ENCODE peak calls at places on chromosomes 13 and 19, in ten cellular contexts. G is A549, W is uterus, U is stomach, X is Peyer's patch, C is transverse colon, Q is GM12878, B is breast epithelium, N is heart left ventricle, Y is tibial nerve. A is an unnamed sample.

GRCh38 chr19:49915271-49915670 is 13.7 kb upstream of the ATF5 start:
- DNase-seq in G (no peak), W (no peak), U (no peak), X (no peak), C (no peak), Q (no peak), B (no peak), N (no peak), Y (no peak), A (no peak)

GRCh38 chr19:32814624-32815023 is 54.9 kb downstream of the SLC7A9 start:
- DNase-seq in G (no peak), W (no peak), U (no peak), X (no peak), C (no peak), Q (no peak), B (no peak), N (no peak), Y (no peak), A (no peak)

GRCh38 chr19:584240-585001 is 5.3 kb upstream of the HCN2 start:
- DNase-seq in G (no peak), W (no peak), U (peak), X (peak), C (peak), Q (no peak), B (no peak), N (peak), Y (no peak), A (no peak)

GRCh38 chr19:16897572-16898056 is 8.8 kb downstream of the F2RL3 start:
- DNase-seq in G (no peak), W (peak), U (peak), X (peak), C (peak), Q (no peak), B (no peak), N (no peak), Y (no peak), A (no peak)

GRCh38 chr13:81487151-81487550 is 1146.2 kb upstream of the SPRY2 start:
- DNase-seq in G (no peak), W (no peak), U (no peak), X (no peak), C (no peak), Q (no peak), B (no peak), N (no peak), Y (no peak), A (no peak)

GRCh38 chr13:46759861-46760260 is 37.1 kb downstream of the ESD start:
- DNase-seq in G (no peak), W (no peak), U (no peak), X (no peak), C (peak), Q (no peak), B (no peak), N (no peak), Y (no peak), A (no peak)

GRCh38 chr13:27425151-27425917 is 915 bp downstream of the GTF3A start:
- DNase-seq in G (no peak), W (no peak), U (no peak), X (no peak), C (no peak), Q (no peak), B (no peak), N (no peak), Y (no peak), A (no peak)

GRCh38 chr13:110546933-110547332 is 14.6 kb downstream of the RAB20 start:
- DNase-seq in G (peak), W (peak), U (peak), X (peak), C (peak), Q (no peak), B (peak), N (peak), Y (peak), A (peak)

GRCh38 chr13:73421310-73421912 is 362.6 kb downstream of the KLF5 start:
- DNase-seq in G (no peak), W (no peak), U (peak), X (peak), C (peak), Q (no peak), B (no peak), N (no peak), Y (no peak), A (no peak)

GRCh38 chr19:20254151-20254550 is 87.1 kb downstream of the ZNF486 start:
- DNase-seq in G (no peak), W (no peak), U (no peak), X (no peak), C (no peak), Q (no peak), B (no peak), N (no peak), Y (no peak), A (peak)

GRCh38 chr19:34261335-34262109 is 7.2 kb downstream of the GARRE1 start:
- DNase-seq in G (no peak), W (no peak), U (no peak), X (peak), C (no peak), Q (no peak), B (no peak), N (no peak), Y (no peak), A (no peak)

GRCh38 chr19:48348039-48348438 is 15.7 kb downstream of the TMEM143 start:
- DNase-seq in G (no peak), W (no peak), U (no peak), X (no peak), C (no peak), Q (no peak), B (no peak), N (no peak), Y (no peak), A (peak)

GRCh38 chr19:48344892-48345291 is 18.8 kb downstream of the TMEM143 start:
- DNase-seq in G (no peak), W (no peak), U (no peak), X (no peak), C (no peak), Q (no peak), B (no peak), N (no peak), Y (no peak), A (no peak)

GRCh38 chr19:48342841-48343540 is 17.6 kb downstream of the EMP3 start:
- DNase-seq in G (peak), W (no peak), U (no peak), X (no peak), C (no peak), Q (no peak), B (no peak), N (no peak), Y (no peak), A (no peak)

GRCh38 chr19:48348737-48349136 is 15.0 kb downstream of the TMEM143 start:
- DNase-seq in G (no peak), W (no peak), U (no peak), X (no peak), C (no peak), Q (no peak), B (no peak), N (no peak), Y (no peak), A (no peak)

GRCh38 chr19:48346161-48346560 is 17.6 kb downstream of the TMEM143 start:
- DNase-seq in G (no peak), W (no peak), U (no peak), X (no peak), C (no peak), Q (no peak), B (no peak), N (no peak), Y (no peak), A (no peak)
- H3K27ac ChIP-seq in G (no peak), W (no peak), U (no peak), X (no peak), C (no peak), Q (no peak), B (no peak), N (no peak), Y (no peak), A (no peak)

GRCh38 chr19:30112171-30112570 is 170.1 kb downstream of the URI1 start:
- DNase-seq in G (no peak), W (no peak), U (no peak), X (no peak), C (no peak), Q (no peak), B (no peak), N (peak), Y (no peak), A (no peak)

GRCh38 chr19:30111456-30111855 is 169.4 kb downstream of the URI1 start:
- DNase-seq in G (no peak), W (no peak), U (no peak), X (no peak), C (no peak), Q (no peak), B (no peak), N (peak), Y (no peak), A (no peak)

GRCh38 chr19:30111051-30111450 is 169.0 kb downstream of the URI1 start:
- DNase-seq in G (no peak), W (no peak), U (no peak), X (no peak), C (no peak), Q (no peak), B (no peak), N (no peak), Y (no peak), A (no peak)

GRCh38 chr19:30112666-30113065 is 170.6 kb downstream of the URI1 start:
- DNase-seq in G (no peak), W (no peak), U (no peak), X (no peak), C (no peak), Q (no peak), B (no peak), N (peak), Y (no peak), A (no peak)

DNA sequence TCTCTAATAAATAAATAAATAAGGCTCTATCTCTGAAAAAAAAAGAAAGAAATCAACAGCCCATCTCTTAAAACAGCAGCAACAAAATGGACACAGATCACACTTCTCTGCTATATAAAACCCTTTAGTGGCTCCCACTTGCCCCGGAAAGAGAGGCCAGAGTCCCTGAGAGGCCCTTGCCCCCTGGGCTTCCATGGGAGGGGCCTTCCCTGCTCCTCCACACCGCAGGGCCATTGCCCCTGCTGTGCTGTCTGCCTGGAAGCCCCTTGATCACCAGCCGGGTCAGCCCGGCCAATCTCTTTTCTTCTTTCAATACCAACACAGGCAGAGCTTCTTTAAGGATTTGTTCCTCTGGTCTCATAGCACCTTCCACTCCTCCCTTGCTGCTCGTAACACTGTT is 171.1 kb downstream of the URI1 start:
- DNase-seq in G (no peak), W (no peak), U (no peak), X (no peak), C (no peak), Q (no peak), B (no peak), N (peak), Y (no peak), A (no peak)
- TF ChIP-seq POLR2A in G (no peak), W (no peak), U (no peak), X (no peak), C (no peak), Q (no peak), B (no peak), N (no peak), Y (no peak), A (no peak)

GRCh38 chr13:49602005-49602404 is 16.6 kb upstream of the RCBTB1 start:
- DNase-seq in G (no peak), W (no peak), U (no peak), X (no peak), C (no peak), Q (no peak), B (no peak), N (no peak), Y (no peak), A (no peak)
- H3K27ac ChIP-seq in G (no peak), W (no peak), U (no peak), X (no peak), C (no peak), Q (no peak), B (no peak), N (no peak), Y (no peak), A (no peak)

GRCh38 chr13:79062291-79062690 is 343.8 kb downstream of the RBM26 start:
- DNase-seq in G (no peak), W (no peak), U (no peak), X (no peak), C (no peak), Q (no peak), B (no peak), N (no peak), Y (no peak), A (no peak)
- TF ChIP-seq POLR2A in G (no peak), W (no peak), U (no peak), X (no peak), C (no peak), Q (no peak), B (no peak), N (no peak), Y (no peak), A (no peak)

DNA sequence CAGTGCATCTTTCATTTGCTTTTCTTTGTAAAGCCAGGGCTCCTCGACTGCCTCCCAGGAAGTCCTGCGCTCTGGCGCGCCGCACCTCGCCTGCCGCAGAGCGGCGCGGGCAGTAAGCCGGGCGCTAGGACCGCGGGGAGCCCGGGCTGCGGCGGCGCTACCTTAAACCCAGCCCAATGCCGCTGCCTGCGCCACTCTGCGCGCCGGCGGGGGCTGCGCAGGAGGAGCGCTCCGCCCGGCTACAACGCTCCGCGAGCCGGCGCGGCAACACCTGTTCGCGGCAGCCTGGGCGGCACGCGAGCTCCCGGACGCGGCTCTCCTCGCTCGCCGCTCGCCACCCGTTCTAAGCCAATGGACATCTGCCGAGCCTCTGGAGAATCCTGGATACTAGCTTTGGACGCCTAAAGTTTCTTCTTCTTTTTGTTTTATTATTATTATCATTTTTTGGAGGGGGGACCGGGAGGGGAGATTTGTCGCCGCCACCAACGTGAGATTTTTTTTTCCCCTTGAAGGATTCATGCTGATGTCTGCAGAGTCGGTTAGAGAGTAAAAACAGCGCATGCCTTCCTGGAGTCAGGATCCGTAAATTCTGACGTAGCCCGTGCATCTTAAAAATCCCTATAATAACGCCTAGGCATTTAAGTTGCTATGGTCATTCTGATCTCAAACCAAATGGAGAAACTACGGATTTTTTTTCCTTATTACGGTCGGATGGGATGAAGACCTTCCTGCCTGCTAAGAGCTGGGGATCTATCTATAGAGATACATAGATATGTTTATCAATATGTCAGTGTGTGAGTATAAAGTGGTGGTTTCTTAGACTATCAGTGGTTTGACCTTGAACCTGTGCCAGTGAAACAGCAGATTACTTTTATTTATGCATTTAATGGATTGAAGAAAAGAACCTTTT is at the start of gene FGF9:
- DNase-seq in G (peak), W (peak), U (peak), X (peak), C (peak), Q (peak), B (no peak), N (peak), Y (no peak), A (peak)
- H3K27ac ChIP-seq in G (no peak), W (peak), U (peak), X (peak), C (peak), Q (no peak), B (no peak), N (peak), Y (peak), A (no peak)

DNA sequence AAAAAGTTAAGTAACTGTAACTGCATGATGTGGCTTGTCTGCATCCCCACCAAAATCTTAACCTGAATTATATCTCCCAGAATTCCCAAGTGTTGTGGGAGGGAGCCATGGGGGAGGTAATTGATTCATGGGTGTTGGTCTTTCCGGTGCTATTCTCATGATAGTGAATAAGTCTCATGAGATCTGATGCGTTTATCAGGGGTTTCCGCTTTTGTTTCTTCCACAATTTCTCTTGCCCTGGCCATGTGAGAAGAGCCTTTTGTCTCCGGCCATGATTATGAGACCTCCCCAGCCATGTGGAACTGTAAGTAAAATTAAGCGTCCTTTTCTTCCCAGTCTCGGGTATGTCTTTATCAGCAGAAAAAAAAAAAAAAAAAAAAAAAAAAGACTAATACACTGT is 385.8 kb downstream of the SLITRK1 start:
- DNase-seq in G (no peak), W (no peak), U (no peak), X (no peak), C (no peak), Q (no peak), B (no peak), N (no peak), Y (no peak), A (no peak)
- TF ChIP-seq POLR2A in G (no peak), W (no peak), U (no peak), X (no peak), C (no peak), Q (no peak), B (no peak), N (no peak), Y (no peak), A (no peak)

A was measured in thyroid gland.